ENCODE peak calls at places on chromosome 13, in ten cellular contexts. G, Q, X, F, L, I, A, J, M and N are unnamed samples.

GRCh38 chr13:67120872-67121531 is 109.1 kb downstream of the PCDH9 start:
- DNase-seq in G (no peak), Q (no peak), X (peak; percentile 35), F (peak; percentile 56), L (peak; percentile 39), I (no peak), A (no peak), J (peak; percentile 45), M (no peak), N (no peak)

GRCh38 chr13:113350065-113350937 is 13.6 kb downstream of the GRTP1 start:
- DNase-seq in G (peak; percentile 28), Q (no peak), X (no peak), F (no peak), L (no peak), I (no peak), A (no peak), J (peak; percentile 26), M (peak; percentile 13), N (no peak)

GRCh38 chr13:33678906-33679657 is 138.9 kb upstream of the RFC3 start:
- DNase-seq in G (no peak), Q (peak; percentile 79), X (peak; percentile 83), F (peak; percentile 90), L (peak; percentile 84), I (no peak), A (peak; percentile 88), J (peak; percentile 94), M (peak; percentile 79), N (peak; percentile 41)

GRCh38 chr13:50732712-50733111 is 110.8 kb downstream of the DLEU7 start:
- DNase-seq in G (no peak), Q (no peak), X (no peak), F (no peak), L (peak; percentile 29), I (no peak), A (no peak), J (peak; percentile 87), M (peak; percentile 89), N (no peak)

GRCh38 chr13:106500450-106500849 is 35.0 kb downstream of the EFNB2 start:
- DNase-seq in G (no peak), Q (no peak), X (peak; percentile 56), F (no peak), L (peak; percentile 53), I (no peak), A (no peak), J (peak; percentile 60), M (no peak), N (no peak)

GRCh38 chr13:23980160-23980551 is 82.9 kb upstream of the C1QTNF9B start:
- DNase-seq in G (peak; percentile 95), Q (peak; percentile 92), X (peak; percentile 84), F (peak; percentile 63), L (peak; percentile 90), I (no peak), A (peak; percentile 56), J (peak; percentile 60), M (peak; percentile 95), N (peak; percentile 67)

GRCh38 chr13:93169980-93170379 is 56.6 kb upstream of the GPC6 start:
- DNase-seq in G (no peak), Q (peak; percentile 37), X (peak; percentile 100), F (peak; percentile 86), L (peak; percentile 99), I (no peak), A (no peak), J (peak; percentile 100), M (peak; percentile 89), N (no peak)

GRCh38 chr13:76035711-76036110 is 399.6 kb downstream of the LMO7 start:
- DNase-seq in G (no peak), Q (no peak), X (no peak), F (no peak), L (peak; percentile 5), I (no peak), A (no peak), J (no peak), M (no peak), N (no peak)

GRCh38 chr13:30412351-30412750 is 9.9 kb upstream of the UBE2L5 start:
- DNase-seq in G (no peak), Q (no peak), X (no peak), F (no peak), L (no peak), I (no peak), A (no peak), J (no peak), M (no peak), N (no peak)
- H3K27ac ChIP-seq in G (no peak overlapping the region), Q (no peak overlapping the region), X (no peak overlapping the region), F (no peak overlapping the region), L (no peak overlapping the region), I (no peak overlapping the region), A (no peak overlapping the region), J (no peak overlapping the region), M (no peak overlapping the region), N (no peak overlapping the region)

GRCh38 chr13:27918041-27918917 is 1.5 kb upstream of the PDX1 start:
- DNase-seq in G (peak; percentile 72), Q (no peak), X (no peak), F (no peak), L (no peak), I (no peak), A (no peak), J (no peak), M (no peak), N (no peak)
- TF ChIP-seq EZH2 in G (peak; percentile 98), Q (peak; percentile 94), X (peak; percentile 81), F (no peak), L (peak; percentile 82), I (no peak), A (no peak), J (no peak), M (no peak), N (no peak)

GRCh38 chr13:110922506-110922905 is 7.6 kb upstream of the ANKRD10 start:
- DNase-seq in G (no peak), Q (no peak), X (no peak), F (no peak), L (no peak), I (no peak), A (no peak), J (no peak), M (no peak), N (no peak)

GRCh38 chr13:110924639-110924934 is 9.7 kb upstream of the ANKRD10 start:
- DNase-seq in G (no peak), Q (no peak), X (no peak), F (no peak), L (no peak), I (no peak), A (no peak), J (no peak), M (no peak), N (no peak)

GRCh38 chr13:110923777-110924638 is 9.1 kb upstream of the ANKRD10 start:
- DNase-seq in G (no peak), Q (no peak), X (no peak), F (no peak), L (no peak), I (no peak), A (no peak), J (no peak), M (no peak), N (no peak)

GRCh38 chr13:110923086-110923485 is 8.2 kb upstream of the ANKRD10 start:
- DNase-seq in G (no peak), Q (no peak), X (no peak), F (no peak), L (no peak), I (no peak), A (no peak), J (no peak), M (no peak), N (no peak)

DNA sequence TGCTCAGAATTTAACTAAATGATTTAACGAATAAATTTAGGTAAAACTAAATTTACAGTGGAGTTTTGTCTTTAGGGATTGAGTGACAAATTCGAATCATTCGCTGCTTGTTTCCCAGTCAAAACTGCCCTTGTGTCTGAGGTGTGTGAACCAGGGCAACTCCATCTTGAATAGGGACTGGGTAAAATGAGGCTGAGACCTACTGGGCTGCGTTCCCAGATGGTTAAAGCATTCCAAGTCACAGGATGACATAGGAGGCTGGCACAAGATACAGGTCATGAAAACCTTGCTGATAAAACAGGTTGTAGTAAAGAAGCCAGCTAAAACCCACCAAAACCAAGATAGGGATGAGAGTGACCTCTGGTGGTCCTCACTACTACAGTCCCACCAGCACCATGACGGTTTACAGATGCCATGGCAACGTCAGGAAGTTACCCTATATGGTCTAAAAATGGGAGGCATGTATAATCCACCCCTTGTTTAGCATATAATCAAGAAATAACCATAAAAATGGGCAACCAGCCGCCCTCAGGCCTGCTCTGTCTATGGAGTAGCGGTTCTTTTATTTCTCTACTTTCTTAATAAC is 10.2 kb upstream of the ANKRD10 start:
- DNase-seq in G (peak; percentile 55), Q (no peak), X (no peak), F (no peak), L (no peak), I (no peak), A (no peak), J (no peak), M (no peak), N (no peak)
- H3K27ac ChIP-seq in G (no peak overlapping the region), Q (no peak overlapping the region), X (no peak overlapping the region), F (no peak overlapping the region), L (no peak overlapping the region), I (no peak overlapping the region), A (no peak overlapping the region), J (no peak overlapping the region), M (no peak overlapping the region), N (no peak overlapping the region)

DNA sequence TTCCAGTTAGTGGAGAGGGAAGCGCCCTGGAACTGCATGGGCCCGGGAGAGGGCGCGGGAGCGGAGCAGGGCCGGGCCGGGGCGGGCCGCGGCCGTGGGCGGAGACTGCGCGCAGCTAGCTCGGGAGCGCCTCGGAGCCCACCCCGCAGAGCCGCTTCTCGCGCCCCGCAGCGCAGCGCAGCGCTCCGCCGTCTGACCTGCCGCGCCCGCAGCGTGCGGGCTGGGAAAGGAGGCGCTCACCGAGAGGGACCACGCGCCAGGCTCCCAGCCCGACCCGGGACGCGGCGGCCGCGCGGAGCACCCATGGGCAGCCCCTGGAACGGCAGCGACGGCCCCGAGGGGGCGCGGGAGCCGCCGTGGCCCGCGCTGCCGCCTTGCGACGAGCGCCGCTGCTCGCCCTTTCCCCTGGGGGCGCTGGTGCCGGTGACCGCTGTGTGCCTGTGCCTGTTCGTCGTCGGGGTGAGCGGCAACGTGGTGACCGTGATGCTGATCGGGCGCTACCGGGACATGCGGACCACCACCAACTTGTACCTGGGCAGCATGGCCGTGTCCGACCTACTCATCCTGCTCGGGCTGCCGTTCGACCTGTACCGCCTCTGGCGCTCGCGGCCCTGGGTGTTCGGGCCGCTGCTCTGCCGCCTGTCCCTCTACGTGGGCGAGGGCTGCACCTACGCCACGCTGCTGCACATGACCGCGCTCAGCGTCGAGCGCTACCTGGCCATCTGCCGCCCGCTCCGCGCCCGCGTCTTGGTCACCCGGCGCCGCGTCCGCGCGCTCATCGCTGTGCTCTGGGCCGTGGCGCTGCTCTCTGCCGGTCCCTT is at the start of gene MLNR:
- DNase-seq in G (peak; percentile 76), Q (peak; percentile 46), X (peak; percentile 17), F (no peak), L (peak; percentile 40), I (no peak), A (no peak), J (peak; percentile 14), M (peak; percentile 52), N (no peak)
- TF ChIP-seq EZH2 in G (peak; percentile 98), Q (peak; percentile 65), X (peak; percentile 95), F (no peak), L (peak; percentile 99), I (no peak), A (no peak), J (peak; percentile 86), M (peak; percentile 26), N (no peak)

GRCh38 chr13:42047561-42048322 is 706 bp upstream of the DGKH start:
- DNase-seq in G (peak; percentile 79), Q (peak; percentile 61), X (peak; percentile 65), F (peak; percentile 66), L (peak; percentile 70), I (peak; percentile 12), A (no peak), J (peak; percentile 77), M (peak; percentile 78), N (peak; percentile 34)
- H3K27ac ChIP-seq in G (no peak overlapping the region), Q (peak overlapping the region; percentile 93), X (peak overlapping the region; percentile 85), F (peak overlapping the region; percentile 85), L (peak overlapping the region; percentile 82), I (peak overlapping the region; percentile 85), A (no peak overlapping the region), J (peak overlapping the region; percentile 86), M (peak overlapping the region; percentile 76), N (peak overlapping the region; percentile 48)

GRCh38 chr13:112331675-112332074 is 44.5 kb upstream of the SPACA7 start:
- DNase-seq in G (peak; percentile 69), Q (no peak), X (no peak), F (no peak), L (no peak), I (no peak), A (no peak), J (no peak), M (no peak), N (no peak)
- TF ChIP-seq EZH2 in G (no peak), Q (no peak), X (no peak), F (no peak), L (no peak), I (no peak), A (no peak), J (no peak), M (no peak), N (no peak)